ENCODE peak calls at places on chromosomes 3 and 15, in eight cellular contexts. One of them, this sample, is unnamed.

GRCh38 chr3:104868291-104868690 is 498.4 kb upstream of the ALCAM start:
- DNase-seq in sigmoid colon: no peak
- DNase-seq in GM12865: no peak
- DNase-seq in cardiac fibroblast: no peak
- DNase-seq in fibroblast of pulmonary artery: no peak
- DNase-seq in AG09309: no peak
- DNase-seq in HepG2: no peak
- DNase-seq in lower lobe of right lung: no peak
- DNase-seq in this sample: no peak

GRCh38 chr3:16203031-16203430 is 28.6 kb downstream of the GALNT15 start:
- DNase-seq in sigmoid colon: no peak
- DNase-seq in AG09309: no peak
- DNase-seq in HepG2: no peak
- DNase-seq in GM12865: no peak
- DNase-seq in cardiac fibroblast: peak
- DNase-seq in lower lobe of right lung: no peak
- DNase-seq in fibroblast of pulmonary artery: peak
- DNase-seq in this sample: no peak

GRCh38 chr3:189272500-189273119 is 100.8 kb downstream of the TPRG1 start:
- DNase-seq in lower lobe of right lung: no peak
- DNase-seq in sigmoid colon: no peak
- DNase-seq in AG09309: no peak
- DNase-seq in cardiac fibroblast: no peak
- DNase-seq in GM12865: peak
- DNase-seq in HepG2: no peak
- DNase-seq in fibroblast of pulmonary artery: no peak
- DNase-seq in this sample: no peak

GRCh38 chr3:141362736-141363135 is 5.6 kb upstream of the ZBTB38 start:
- DNase-seq in cardiac fibroblast: no peak
- DNase-seq in HepG2: no peak
- DNase-seq in sigmoid colon: no peak
- DNase-seq in lower lobe of right lung: no peak
- DNase-seq in GM12865: no peak
- DNase-seq in fibroblast of pulmonary artery: no peak
- DNase-seq in AG09309: no peak
- DNase-seq in this sample: no peak

GRCh38 chr3:48220746-48221145 is 2.5 kb upstream of the CAMP start:
- DNase-seq in fibroblast of pulmonary artery: no peak
- DNase-seq in lower lobe of right lung: no peak
- DNase-seq in GM12865: no peak
- DNase-seq in AG09309: no peak
- DNase-seq in sigmoid colon: no peak
- DNase-seq in HepG2: no peak
- DNase-seq in cardiac fibroblast: no peak
- DNase-seq in this sample: no peak

GRCh38 chr3:162211470-162211869 is 714.9 kb downstream of the OTOL1 start:
- DNase-seq in AG09309: no peak
- DNase-seq in HepG2: no peak
- DNase-seq in cardiac fibroblast: no peak
- DNase-seq in fibroblast of pulmonary artery: no peak
- DNase-seq in GM12865: no peak
- DNase-seq in lower lobe of right lung: no peak
- DNase-seq in sigmoid colon: no peak
- DNase-seq in this sample: no peak

GRCh38 chr15:53535886-53536285 is 223.6 kb downstream of the WDR72 start:
- DNase-seq in sigmoid colon: no peak
- DNase-seq in cardiac fibroblast: no peak
- DNase-seq in fibroblast of pulmonary artery: no peak
- DNase-seq in HepG2: no peak
- DNase-seq in lower lobe of right lung: no peak
- DNase-seq in GM12865: no peak
- DNase-seq in AG09309: no peak
- DNase-seq in this sample: no peak

GRCh38 chr15:25802285-25802830 is 60.8 kb downstream of the ATP10A start:
- DNase-seq in AG09309: no peak
- DNase-seq in cardiac fibroblast: no peak
- DNase-seq in lower lobe of right lung: no peak
- DNase-seq in GM12865: no peak
- DNase-seq in HepG2: no peak
- DNase-seq in sigmoid colon: no peak
- DNase-seq in fibroblast of pulmonary artery: no peak
- DNase-seq in this sample: no peak

GRCh38 chr15:72340366-72340765 is 20.4 kb upstream of the CELF6 start:
- DNase-seq in AG09309: no peak
- DNase-seq in sigmoid colon: no peak
- DNase-seq in lower lobe of right lung: no peak
- DNase-seq in cardiac fibroblast: peak
- DNase-seq in HepG2: no peak
- DNase-seq in fibroblast of pulmonary artery: peak
- DNase-seq in GM12865: no peak
- DNase-seq in this sample: no peak

GRCh38 chr15:74885461-74885860 is 4.4 kb upstream of the MPI start:
- DNase-seq in AG09309: no peak
- DNase-seq in cardiac fibroblast: no peak
- DNase-seq in fibroblast of pulmonary artery: no peak
- DNase-seq in GM12865: no peak
- DNase-seq in lower lobe of right lung: no peak
- DNase-seq in sigmoid colon: no peak
- DNase-seq in HepG2: no peak
- DNase-seq in this sample: no peak

GRCh38 chr3:134250717-134251220 is at the start of gene RYK:
- DNase-seq in lower lobe of right lung: peak
- DNase-seq in fibroblast of pulmonary artery: peak
- DNase-seq in HepG2: peak
- DNase-seq in GM12865: peak
- DNase-seq in cardiac fibroblast: peak
- DNase-seq in sigmoid colon: peak
- DNase-seq in AG09309: no peak
- DNase-seq in this sample: peak

GRCh38 chr15:57440799-57441198 is 64.5 kb downstream of the CGNL1 start:
- DNase-seq in lower lobe of right lung: no peak
- DNase-seq in cardiac fibroblast: peak
- DNase-seq in sigmoid colon: no peak
- DNase-seq in HepG2: no peak
- DNase-seq in fibroblast of pulmonary artery: peak
- DNase-seq in GM12865: no peak
- DNase-seq in AG09309: peak
- DNase-seq in this sample: no peak

GRCh38 chr3:122392868-122393844 is 9.2 kb downstream of the FAM162A start:
- DNase-seq in fibroblast of pulmonary artery: peak
- DNase-seq in cardiac fibroblast: peak
- DNase-seq in HepG2: peak
- DNase-seq in sigmoid colon: no peak
- DNase-seq in GM12865: peak
- DNase-seq in AG09309: no peak
- DNase-seq in lower lobe of right lung: no peak
- DNase-seq in this sample: no peak

GRCh38 chr15:89122532-89123525 is 34.6 kb downstream of the ABHD2 start:
- DNase-seq in fibroblast of pulmonary artery: peak
- DNase-seq in lower lobe of right lung: no peak
- DNase-seq in HepG2: no peak
- DNase-seq in GM12865: no peak
- DNase-seq in cardiac fibroblast: peak
- DNase-seq in sigmoid colon: no peak
- DNase-seq in AG09309: no peak
- DNase-seq in this sample: no peak

GRCh38 chr3:77514766-77515165 is 474.9 kb downstream of the ROBO2 start:
- DNase-seq in lower lobe of right lung: no peak
- DNase-seq in cardiac fibroblast: no peak
- DNase-seq in HepG2: no peak
- DNase-seq in fibroblast of pulmonary artery: no peak
- DNase-seq in AG09309: no peak
- DNase-seq in GM12865: no peak
- DNase-seq in sigmoid colon: no peak
- DNase-seq in this sample: no peak

GRCh38 chr15:48641416-48641815 is 4.1 kb downstream of the FBN1 start:
- DNase-seq in sigmoid colon: no peak
- DNase-seq in fibroblast of pulmonary artery: peak
- DNase-seq in cardiac fibroblast: peak
- DNase-seq in HepG2: no peak
- DNase-seq in lower lobe of right lung: no peak
- DNase-seq in AG09309: no peak
- DNase-seq in GM12865: peak
- DNase-seq in this sample: no peak

GRCh38 chr3:151478376-151478702 is 17.5 kb upstream of the IGSF10 start:
- DNase-seq in GM12865: no peak
- DNase-seq in cardiac fibroblast: no peak
- DNase-seq in fibroblast of pulmonary artery: peak
- DNase-seq in lower lobe of right lung: no peak
- DNase-seq in sigmoid colon: no peak
- DNase-seq in HepG2: no peak
- DNase-seq in AG09309: no peak
- DNase-seq in this sample: no peak

GRCh38 chr15:97708252-97708651 is 252.3 kb upstream of the ARRDC4 start:
- DNase-seq in sigmoid colon: no peak
- DNase-seq in fibroblast of pulmonary artery: no peak
- DNase-seq in lower lobe of right lung: no peak
- DNase-seq in cardiac fibroblast: no peak
- DNase-seq in AG09309: no peak
- DNase-seq in HepG2: no peak
- DNase-seq in GM12865: no peak
- DNase-seq in this sample: no peak

GRCh38 chr15:51388726-51389125 is 47.3 kb downstream of the GLDN start:
- DNase-seq in sigmoid colon: no peak
- DNase-seq in lower lobe of right lung: no peak
- DNase-seq in fibroblast of pulmonary artery: no peak
- DNase-seq in cardiac fibroblast: no peak
- DNase-seq in AG09309: no peak
- DNase-seq in HepG2: no peak
- DNase-seq in GM12865: no peak
- DNase-seq in this sample: no peak

GRCh38 chr3:136135039-136135802 is 60.9 kb downstream of the MSL2 start:
- DNase-seq in GM12865: peak
- DNase-seq in cardiac fibroblast: no peak
- DNase-seq in AG09309: no peak
- DNase-seq in fibroblast of pulmonary artery: peak
- DNase-seq in sigmoid colon: no peak
- DNase-seq in lower lobe of right lung: no peak
- DNase-seq in HepG2: no peak
- DNase-seq in this sample: no peak

GRCh38 chr3:49842843-49843242 is 13.5 kb downstream of the TRAIP start:
- DNase-seq in cardiac fibroblast: no peak
- DNase-seq in fibroblast of pulmonary artery: no peak
- DNase-seq in AG09309: no peak
- DNase-seq in GM12865: no peak
- DNase-seq in sigmoid colon: no peak
- DNase-seq in HepG2: no peak
- DNase-seq in lower lobe of right lung: no peak
- DNase-seq in this sample: no peak

DNA sequence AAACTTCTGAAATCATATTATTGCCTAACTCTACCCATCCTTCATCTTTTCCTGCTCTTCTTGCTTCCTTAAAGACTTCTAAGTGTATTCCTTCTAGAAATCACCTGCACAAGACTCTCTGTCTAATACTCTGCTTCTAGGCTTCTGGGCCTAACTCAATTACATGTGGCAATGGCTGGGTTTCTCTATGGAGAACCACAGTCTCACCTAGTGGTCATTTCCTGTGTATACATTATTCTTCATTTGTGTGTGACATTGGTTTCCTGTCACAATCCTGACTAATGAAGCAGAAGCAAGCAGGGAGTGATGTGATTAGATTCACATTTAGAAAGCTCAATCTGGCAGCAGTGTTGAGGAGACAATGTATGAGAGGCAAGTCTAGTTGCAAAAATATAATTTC is 16.9 kb upstream of the CLDN1 start:
- DNase-seq in sigmoid colon: no peak
- DNase-seq in AG09309: no peak
- DNase-seq in GM12865: peak
- DNase-seq in fibroblast of pulmonary artery: peak
- DNase-seq in HepG2: peak
- DNase-seq in cardiac fibroblast: peak
- DNase-seq in lower lobe of right lung: no peak
- DNase-seq in this sample: no peak
- TF ChIP-seq CTCF in sigmoid colon: no peak
- TF ChIP-seq CTCF in AG09309: peak
- TF ChIP-seq CTCF in GM12865: no peak
- TF ChIP-seq CTCF in fibroblast of pulmonary artery: peak
- TF ChIP-seq CTCF in HepG2: peak
- TF ChIP-seq CTCF in cardiac fibroblast: peak
- TF ChIP-seq CTCF in lower lobe of right lung: no peak
- TF ChIP-seq CTCF in this sample: no peak

GRCh38 chr15:67834593-67835348 is 5.1 kb downstream of the RNU6-1 start:
- DNase-seq in HepG2: no peak
- DNase-seq in fibroblast of pulmonary artery: no peak
- DNase-seq in sigmoid colon: peak
- DNase-seq in GM12865: no peak
- DNase-seq in lower lobe of right lung: no peak
- DNase-seq in AG09309: no peak
- DNase-seq in cardiac fibroblast: no peak
- DNase-seq in this sample: peak
- H3K4me3 ChIP-seq in HepG2: peak
- H3K4me3 ChIP-seq in fibroblast of pulmonary artery: peak
- H3K4me3 ChIP-seq in sigmoid colon: peak
- H3K4me3 ChIP-seq in GM12865: peak
- H3K4me3 ChIP-seq in lower lobe of right lung: peak
- H3K4me3 ChIP-seq in AG09309: peak
- H3K4me3 ChIP-seq in cardiac fibroblast: peak
- H3K4me3 ChIP-seq in this sample: peak

GRCh38 chr3:123728014-123728413 is 143.2 kb upstream of the HACD2 start:
- DNase-seq in cardiac fibroblast: peak
- DNase-seq in GM12865: no peak
- DNase-seq in sigmoid colon: no peak
- DNase-seq in fibroblast of pulmonary artery: peak
- DNase-seq in AG09309: no peak
- DNase-seq in lower lobe of right lung: no peak
- DNase-seq in HepG2: no peak
- DNase-seq in this sample: no peak

GRCh38 chr3:123723527-123724168 is 138.8 kb upstream of the HACD2 start:
- DNase-seq in cardiac fibroblast: peak
- DNase-seq in fibroblast of pulmonary artery: peak
- DNase-seq in sigmoid colon: peak
- DNase-seq in AG09309: no peak
- DNase-seq in HepG2: peak
- DNase-seq in GM12865: peak
- DNase-seq in lower lobe of right lung: no peak
- DNase-seq in this sample: no peak

GRCh38 chr3:123724306-123724705 is 139.5 kb upstream of the HACD2 start:
- DNase-seq in AG09309: no peak
- DNase-seq in GM12865: no peak
- DNase-seq in fibroblast of pulmonary artery: peak
- DNase-seq in HepG2: no peak
- DNase-seq in cardiac fibroblast: peak
- DNase-seq in sigmoid colon: no peak
- DNase-seq in lower lobe of right lung: no peak
- DNase-seq in this sample: no peak

GRCh38 chr3:123728991-123729390 is 144.1 kb upstream of the HACD2 start:
- DNase-seq in GM12865: no peak
- DNase-seq in sigmoid colon: no peak
- DNase-seq in HepG2: no peak
- DNase-seq in lower lobe of right lung: no peak
- DNase-seq in AG09309: no peak
- DNase-seq in fibroblast of pulmonary artery: no peak
- DNase-seq in cardiac fibroblast: no peak
- DNase-seq in this sample: no peak

GRCh38 chr3:123725652-123726400 is 141.0 kb upstream of the HACD2 start:
- DNase-seq in sigmoid colon: no peak
- DNase-seq in HepG2: no peak
- DNase-seq in AG09309: no peak
- DNase-seq in fibroblast of pulmonary artery: no peak
- DNase-seq in lower lobe of right lung: no peak
- DNase-seq in GM12865: no peak
- DNase-seq in cardiac fibroblast: no peak
- DNase-seq in this sample: no peak
- TF ChIP-seq CTCF in sigmoid colon: no peak
- TF ChIP-seq CTCF in HepG2: no peak
- TF ChIP-seq CTCF in AG09309: no peak
- TF ChIP-seq CTCF in fibroblast of pulmonary artery: no peak
- TF ChIP-seq CTCF in lower lobe of right lung: no peak
- TF ChIP-seq CTCF in GM12865: no peak
- TF ChIP-seq CTCF in cardiac fibroblast: peak
- TF ChIP-seq CTCF in this sample: no peak

GRCh38 chr3:45552031-45552772 is 42.3 kb upstream of the LIMD1 start:
- DNase-seq in lower lobe of right lung: no peak
- DNase-seq in AG09309: no peak
- DNase-seq in GM12865: no peak
- DNase-seq in HepG2: no peak
- DNase-seq in fibroblast of pulmonary artery: peak
- DNase-seq in cardiac fibroblast: no peak
- DNase-seq in sigmoid colon: peak
- DNase-seq in this sample: no peak
- H3K4me3 ChIP-seq in lower lobe of right lung: no peak
- H3K4me3 ChIP-seq in AG09309: no peak
- H3K4me3 ChIP-seq in GM12865: no peak
- H3K4me3 ChIP-seq in HepG2: no peak
- H3K4me3 ChIP-seq in fibroblast of pulmonary artery: no peak
- H3K4me3 ChIP-seq in cardiac fibroblast: no peak
- H3K4me3 ChIP-seq in sigmoid colon: no peak
- H3K4me3 ChIP-seq in this sample: no peak

This sample was measured in spleen.